ENCODE peak calls at places on chromosomes 7 and 10, in ten cellular contexts. E is NCI-H345, Z is Kasumi-1, H is DMS 273 treated with DMSO at 0.1 percent for 48 hours, Q is hepatic stellate cell, Y is tibial artery, B is mucosa of gallbladder, V is activated gamma-delta T cell, K is amniotic epithelial cell, O is HEK293T. X is an unnamed sample.

GRCh38 chr10:102641880-102642552 is 2.3 kb upstream of the TRIM8 start:
- DNase-seq in V (peak), H (peak), Z (peak), O (peak), Y (peak), E (peak), K (peak), Q (peak), B (peak), X (peak)

GRCh38 chr7:155237730-155238129 is 59.9 kb upstream of the INSIG1 start:
- DNase-seq in Y (no peak), V (no peak), K (no peak), Z (no peak), H (no peak), O (no peak), Q (no peak), B (no peak), E (no peak), X (no peak)

GRCh38 chr10:12638103-12638502 is 288.8 kb downstream of the CAMK1D start:
- DNase-seq in O (no peak), V (no peak), Y (no peak), K (no peak), Z (no peak), H (peak), B (peak), Q (no peak), E (peak), X (no peak)

GRCh38 chr7:78226059-78226658 is 427.6 kb downstream of the PHTF2 start:
- DNase-seq in O (peak), B (no peak), H (peak), V (no peak), Y (no peak), E (peak), Z (no peak), Q (peak), K (peak), X (no peak)

GRCh38 chr7:44281811-44282600 is 43.4 kb downstream of the CAMK2B start:
- DNase-seq in E (no peak), H (no peak), O (no peak), K (no peak), Y (peak), Z (no peak), Q (no peak), V (no peak), B (no peak), X (no peak)

GRCh38 chr10:110862961-110863360 is 8.8 kb upstream of the PDCD4 start:
- DNase-seq in B (no peak), H (no peak), E (no peak), Y (no peak), Q (no peak), K (peak), Z (no peak), V (no peak), O (no peak), X (no peak)

GRCh38 chr10:35172574-35172973 is 45.9 kb downstream of the CREM start:
- DNase-seq in Y (peak), Q (no peak), Z (no peak), K (peak), B (no peak), V (no peak), H (no peak), E (no peak), O (no peak), X (peak)

GRCh38 chr10:71582019-71582418 is 137.6 kb downstream of the C10orf105 start:
- DNase-seq in K (peak), Q (no peak), Y (no peak), H (no peak), E (no peak), Z (no peak), V (no peak), O (no peak), B (peak), X (peak)

GRCh38 chr7:39838326-39838725 is 111.7 kb upstream of the CDK13 start:
- DNase-seq in E (peak), H (no peak), Y (no peak), Q (no peak), O (no peak), K (peak), V (no peak), B (no peak), Z (no peak), X (peak)

GRCh38 chr7:151249732-151250072 is 1.2 kb upstream of the SMARCD3 start:
- DNase-seq in K (peak), B (peak), V (no peak), Y (peak), O (no peak), E (no peak), H (no peak), Q (peak), Z (no peak), X (no peak)

GRCh38 chr10:123069271-123069670 is 60.5 kb downstream of the ACADSB start:
- DNase-seq in Y (no peak), Q (no peak), O (no peak), E (no peak), K (no peak), H (no peak), V (no peak), B (no peak), Z (no peak), X (no peak)

GRCh38 chr10:79929409-79929904 is 19.4 kb downstream of the SFTPD start:
- DNase-seq in B (peak), H (peak), K (peak), V (peak), O (peak), Y (peak), E (peak), Q (peak), Z (peak), X (peak)

GRCh38 chr7:19305698-19306097 is 160.5 kb upstream of the FERD3L start:
- DNase-seq in Q (no peak), O (no peak), Z (no peak), H (no peak), Y (no peak), K (peak), E (no peak), B (no peak), V (no peak), X (no peak)

GRCh38 chr7:132270517-132270916 is 305.8 kb downstream of the PLXNA4 start:
- DNase-seq in B (no peak), K (no peak), Q (no peak), O (no peak), Y (no peak), Z (peak), V (no peak), E (no peak), H (no peak), X (peak)

GRCh38 chr7:101673951-101674350 is 44.9 kb upstream of the MYL10 start:
- DNase-seq in Q (no peak), H (no peak), O (no peak), B (no peak), Y (no peak), E (no peak), V (no peak), K (no peak), Z (no peak), X (peak)

GRCh38 chr10:11678074-11678793 is 63.9 kb upstream of the ECHDC3 start:
- DNase-seq in Q (no peak), O (no peak), K (peak), H (no peak), Z (no peak), Y (no peak), V (no peak), E (no peak), B (no peak), X (no peak)

GRCh38 chr10:70552585-70552984 is 50.0 kb downstream of the PRF1 start:
- DNase-seq in V (no peak), H (no peak), B (no peak), Y (no peak), Q (no peak), K (no peak), E (no peak), O (no peak), Z (no peak), X (no peak)

GRCh38 chr7:25989140-25989705 is 162.8 kb upstream of the NFE2L3 start:
- DNase-seq in O (no peak), E (peak), V (no peak), K (no peak), Z (no peak), H (no peak), Y (no peak), B (no peak), Q (no peak), X (no peak)

GRCh38 chr10:124728830-124729661 is 15.1 kb downstream of the FAM53B start:
- DNase-seq in Z (peak), H (no peak), V (no peak), Q (no peak), B (no peak), E (no peak), K (no peak), O (no peak), Y (no peak), X (no peak)

GRCh38 chr7:22482476-22482875 is 17.5 kb downstream of the STEAP1B start:
- DNase-seq in Q (no peak), H (no peak), O (no peak), Z (no peak), E (no peak), B (no peak), Y (no peak), V (no peak), K (no peak), X (no peak)

GRCh38 chr10:121702351-121703320 is 104.4 kb upstream of the FGFR2 start:
- DNase-seq in K (peak), V (no peak), B (no peak), H (peak), E (no peak), O (no peak), Z (no peak), Y (no peak), Q (peak), X (no peak)

GRCh38 chr7:134514663-134515062 is 12.7 kb upstream of the AKR1B10 start:
- DNase-seq in H (peak), V (no peak), Q (peak), Y (no peak), Z (peak), O (peak), K (peak), E (peak), B (peak), X (peak)

GRCh38 chr10:43623351-43623750 is 17.1 kb downstream of the ZNF485 start:
- DNase-seq in Q (no peak), Y (no peak), H (no peak), E (peak), K (peak), Z (no peak), B (no peak), V (no peak), O (no peak), X (peak)

GRCh38 chr10:4243651-4244050 is 458.6 kb upstream of the KLF6 start:
- DNase-seq in K (peak), O (no peak), E (no peak), V (no peak), Q (peak), Z (peak), Y (peak), B (no peak), H (no peak), X (peak)